ENCODE peak calls at places on chromosomes 3 and 15, in four cellular contexts. One of them, this sample, is unnamed.

GRCh38 chr3:54188176-54188791 is 65.9 kb downstream of the CACNA2D3 start:
- DNase-seq in CD4-positive, alpha-beta T cell: no peak
- DNase-seq in tibial nerve: no peak
- DNase-seq in left lung: peak
- DNase-seq in this sample: peak

GRCh38 chr15:85030301-85031049 is 48.8 kb downstream of the PDE8A start:
- DNase-seq in CD4-positive, alpha-beta T cell: no peak
- DNase-seq in tibial nerve: no peak
- DNase-seq in left lung: no peak
- DNase-seq in this sample: peak

GRCh38 chr3:98612996-98613517 is 19.6 kb upstream of the CPOX start:
- DNase-seq in CD4-positive, alpha-beta T cell: no peak
- DNase-seq in tibial nerve: no peak
- DNase-seq in left lung: peak
- DNase-seq in this sample: no peak

GRCh38 chr3:76943671-76944070 is 96.2 kb upstream of the ROBO2 start:
- DNase-seq in CD4-positive, alpha-beta T cell: no peak
- DNase-seq in tibial nerve: no peak
- DNase-seq in left lung: no peak
- DNase-seq in this sample: no peak

GRCh38 chr3:32780735-32781210 is 37.0 kb upstream of the TRIM71 start:
- DNase-seq in CD4-positive, alpha-beta T cell: peak
- DNase-seq in tibial nerve: no peak
- DNase-seq in left lung: peak
- DNase-seq in this sample: peak

GRCh38 chr15:57427367-57427821 is 51.1 kb downstream of the CGNL1 start:
- DNase-seq in CD4-positive, alpha-beta T cell: no peak
- DNase-seq in tibial nerve: peak
- DNase-seq in left lung: no peak
- DNase-seq in this sample: peak

GRCh38 chr3:16332904-16333426 is 68.0 kb downstream of the OXNAD1 start:
- DNase-seq in CD4-positive, alpha-beta T cell: no peak
- DNase-seq in tibial nerve: no peak
- DNase-seq in left lung: no peak
- DNase-seq in this sample: no peak

GRCh38 chr3:106208979-106209378 is 340.2 kb upstream of the CBLB start:
- DNase-seq in CD4-positive, alpha-beta T cell: no peak
- DNase-seq in tibial nerve: no peak
- DNase-seq in left lung: no peak
- DNase-seq in this sample: peak

GRCh38 chr3:9500108-9501050 is 53.2 kb downstream of the LHFPL4 start:
- DNase-seq in CD4-positive, alpha-beta T cell: peak
- DNase-seq in tibial nerve: no peak
- DNase-seq in left lung: peak
- DNase-seq in this sample: peak

GRCh38 chr3:102553876-102554275 is 119.1 kb downstream of the ZPLD1 start:
- DNase-seq in CD4-positive, alpha-beta T cell: no peak
- DNase-seq in tibial nerve: no peak
- DNase-seq in left lung: no peak
- DNase-seq in this sample: no peak

GRCh38 chr15:72554471-72555425 is 80.6 kb downstream of the ARIH1 start:
- DNase-seq in CD4-positive, alpha-beta T cell: peak
- DNase-seq in tibial nerve: no peak
- DNase-seq in left lung: no peak
- DNase-seq in this sample: peak

GRCh38 chr3:112327371-112327951 is 5.5 kb upstream of the CD200 start:
- DNase-seq in CD4-positive, alpha-beta T cell: no peak
- DNase-seq in tibial nerve: no peak
- DNase-seq in left lung: no peak
- DNase-seq in this sample: peak

GRCh38 chr3:184620101-184620798 is 58.7 kb downstream of the EPHB3 start:
- DNase-seq in CD4-positive, alpha-beta T cell: no peak
- DNase-seq in tibial nerve: no peak
- DNase-seq in left lung: no peak
- DNase-seq in this sample: peak

GRCh38 chr15:50190723-50191122 is 8.7 kb downstream of the SLC27A2 start:
- DNase-seq in CD4-positive, alpha-beta T cell: no peak
- DNase-seq in tibial nerve: no peak
- DNase-seq in left lung: no peak
- DNase-seq in this sample: no peak

GRCh38 chr15:88646951-88647350 is 8.1 kb downstream of the ISG20 start:
- DNase-seq in CD4-positive, alpha-beta T cell: no peak
- DNase-seq in tibial nerve: no peak
- DNase-seq in left lung: no peak
- DNase-seq in this sample: no peak

GRCh38 chr3:136957751-136958288 is at the start of gene IL20RB:
- DNase-seq in CD4-positive, alpha-beta T cell: no peak
- DNase-seq in tibial nerve: peak
- DNase-seq in left lung: no peak
- DNase-seq in this sample: peak

GRCh38 chr15:37095197-37095992 is 5.0 kb downstream of the MEIS2 start:
- DNase-seq in CD4-positive, alpha-beta T cell: no peak
- DNase-seq in tibial nerve: no peak
- DNase-seq in left lung: no peak
- DNase-seq in this sample: no peak

GRCh38 chr3:159783780-159784747 is 204.6 kb upstream of the IL12A start:
- DNase-seq in CD4-positive, alpha-beta T cell: no peak
- DNase-seq in tibial nerve: no peak
- DNase-seq in left lung: no peak
- DNase-seq in this sample: peak

GRCh38 chr3:23877324-23877980 is 39.3 kb downstream of the NKIRAS1 start:
- DNase-seq in CD4-positive, alpha-beta T cell: no peak
- DNase-seq in tibial nerve: no peak
- DNase-seq in left lung: no peak
- DNase-seq in this sample: peak

GRCh38 chr15:83992356-83993031 is 243.1 kb upstream of the GOLGA6L4 start:
- DNase-seq in CD4-positive, alpha-beta T cell: no peak
- DNase-seq in tibial nerve: no peak
- DNase-seq in left lung: no peak
- DNase-seq in this sample: no peak

GRCh38 chr3:48088056-48088748 is 72.0 kb upstream of the MAP4 start:
- DNase-seq in CD4-positive, alpha-beta T cell: no peak
- DNase-seq in tibial nerve: no peak
- DNase-seq in left lung: no peak
- DNase-seq in this sample: peak

GRCh38 chr3:187186801-187187421 is 10.4 kb upstream of the RTP1 start:
- DNase-seq in CD4-positive, alpha-beta T cell: no peak
- DNase-seq in tibial nerve: no peak
- DNase-seq in left lung: peak
- DNase-seq in this sample: peak

GRCh38 chr3:11495948-11496557 is 147.7 kb downstream of the VGLL4 start:
- DNase-seq in CD4-positive, alpha-beta T cell: no peak
- DNase-seq in tibial nerve: no peak
- DNase-seq in left lung: no peak
- DNase-seq in this sample: no peak

GRCh38 chr15:40252438-40253178 is 13.7 kb downstream of the PAK6 start:
- DNase-seq in CD4-positive, alpha-beta T cell: no peak
- DNase-seq in tibial nerve: no peak
- DNase-seq in left lung: peak
- DNase-seq in this sample: no peak

GRCh38 chr3:108287146-108287545 is 9.2 kb upstream of the HHLA2 start:
- DNase-seq in CD4-positive, alpha-beta T cell: no peak
- DNase-seq in tibial nerve: no peak
- DNase-seq in left lung: no peak
- DNase-seq in this sample: no peak

GRCh38 chr3:140050977-140051957 is 116.3 kb downstream of the CLSTN2 start:
- DNase-seq in CD4-positive, alpha-beta T cell: no peak
- DNase-seq in tibial nerve: no peak
- DNase-seq in left lung: no peak
- DNase-seq in this sample: peak

GRCh38 chr15:66881173-66881905 is 179.3 kb downstream of the SMAD6 start:
- DNase-seq in CD4-positive, alpha-beta T cell: no peak
- DNase-seq in tibial nerve: no peak
- DNase-seq in left lung: no peak
- DNase-seq in this sample: no peak

GRCh38 chr15:51624022-51624421 is 1.5 kb upstream of the DMXL2 start:
- DNase-seq in CD4-positive, alpha-beta T cell: no peak
- DNase-seq in tibial nerve: no peak
- DNase-seq in left lung: no peak
- DNase-seq in this sample: no peak

GRCh38 chr15:68389041-68389930 is 42.7 kb downstream of the ITGA11 start:
- DNase-seq in CD4-positive, alpha-beta T cell: no peak
- DNase-seq in tibial nerve: no peak
- DNase-seq in left lung: no peak
- DNase-seq in this sample: no peak

GRCh38 chr3:184574552-184575430 is 13.2 kb downstream of the EPHB3 start:
- DNase-seq in CD4-positive, alpha-beta T cell: no peak
- DNase-seq in tibial nerve: no peak
- DNase-seq in left lung: no peak
- DNase-seq in this sample: no peak

GRCh38 chr15:68418611-68419161 is 13.3 kb downstream of the ITGA11 start:
- DNase-seq in CD4-positive, alpha-beta T cell: no peak
- DNase-seq in tibial nerve: no peak
- DNase-seq in left lung: no peak
- DNase-seq in this sample: peak

GRCh38 chr3:119295816-119296484 is 1.8 kb downstream of the ARHGAP31 start:
- DNase-seq in CD4-positive, alpha-beta T cell: no peak
- DNase-seq in tibial nerve: no peak
- DNase-seq in left lung: no peak
- DNase-seq in this sample: no peak

DNA sequence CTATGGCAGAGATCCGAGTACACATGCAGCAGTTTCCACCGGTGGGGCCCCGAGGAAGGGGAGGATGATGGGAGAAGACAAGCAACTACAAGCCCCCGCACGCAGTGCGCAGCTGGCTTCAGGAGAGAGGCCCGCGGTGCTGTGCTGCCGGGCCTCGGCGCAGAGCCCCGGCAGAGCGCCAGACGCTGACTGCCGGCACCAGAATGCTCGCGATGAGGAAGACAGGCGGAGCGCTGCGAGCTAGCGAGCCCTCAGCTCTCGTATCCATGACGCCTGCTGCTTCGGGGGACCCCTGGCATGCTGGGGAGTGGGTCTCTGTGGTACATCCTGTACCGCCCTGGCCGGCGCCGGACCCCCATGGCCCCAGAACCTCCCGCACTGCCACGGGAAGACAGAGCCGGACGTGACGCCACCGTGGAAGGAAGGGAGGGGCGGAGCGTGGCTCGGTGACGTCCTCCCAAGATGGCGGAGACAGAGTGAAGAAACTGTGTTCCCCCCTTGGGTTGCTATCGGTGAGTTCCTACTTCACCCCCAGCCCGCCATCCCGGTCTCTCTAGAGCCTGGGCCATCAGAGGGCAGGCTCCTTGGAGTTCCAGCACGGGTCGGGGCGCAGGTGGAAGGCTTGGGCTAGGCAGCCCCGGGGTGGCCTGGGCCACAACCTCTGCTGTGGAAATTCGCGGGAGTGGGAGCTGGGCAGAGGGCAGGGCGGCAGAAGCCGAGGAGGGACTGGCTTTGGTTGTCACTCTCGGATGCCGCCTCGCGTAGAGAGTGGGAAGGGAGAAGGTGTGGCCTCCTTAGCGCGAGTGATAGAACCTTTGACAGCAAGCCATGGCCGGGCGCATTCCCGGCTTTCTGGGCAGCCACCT is at the start of gene MYNN:
- DNase-seq in CD4-positive, alpha-beta T cell: peak
- DNase-seq in tibial nerve: peak
- DNase-seq in left lung: peak
- DNase-seq in this sample: peak
- TF ChIP-seq CTCF in CD4-positive, alpha-beta T cell: no peak
- TF ChIP-seq CTCF in tibial nerve: peak
- TF ChIP-seq CTCF in left lung: no peak
- TF ChIP-seq CTCF in this sample: no peak

DNA sequence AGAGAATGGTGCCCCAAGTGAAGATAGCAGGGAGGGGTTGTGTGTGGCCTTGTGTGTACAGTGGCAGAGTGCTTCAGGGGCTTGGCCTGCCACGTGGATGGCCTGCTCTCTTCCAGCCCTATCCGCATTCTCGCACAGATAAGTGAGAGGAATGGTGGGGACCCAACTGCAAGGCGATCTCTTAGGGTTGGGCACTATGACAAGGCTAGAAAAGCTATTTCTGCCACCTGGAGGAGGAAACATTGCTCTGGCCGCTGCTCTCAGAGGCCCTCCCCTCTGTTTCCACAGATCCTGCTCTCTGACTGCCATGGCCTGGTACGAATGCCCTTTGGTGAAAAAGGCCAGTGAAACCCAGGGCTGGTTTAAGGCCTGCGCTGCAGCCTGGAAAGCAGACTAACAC is 20.6 kb downstream of the EEFSEC start:
- DNase-seq in CD4-positive, alpha-beta T cell: no peak
- DNase-seq in tibial nerve: no peak
- DNase-seq in left lung: no peak
- DNase-seq in this sample: no peak
- TF ChIP-seq CTCF in CD4-positive, alpha-beta T cell: no peak
- TF ChIP-seq CTCF in tibial nerve: no peak
- TF ChIP-seq CTCF in left lung: no peak
- TF ChIP-seq CTCF in this sample: no peak

DNA sequence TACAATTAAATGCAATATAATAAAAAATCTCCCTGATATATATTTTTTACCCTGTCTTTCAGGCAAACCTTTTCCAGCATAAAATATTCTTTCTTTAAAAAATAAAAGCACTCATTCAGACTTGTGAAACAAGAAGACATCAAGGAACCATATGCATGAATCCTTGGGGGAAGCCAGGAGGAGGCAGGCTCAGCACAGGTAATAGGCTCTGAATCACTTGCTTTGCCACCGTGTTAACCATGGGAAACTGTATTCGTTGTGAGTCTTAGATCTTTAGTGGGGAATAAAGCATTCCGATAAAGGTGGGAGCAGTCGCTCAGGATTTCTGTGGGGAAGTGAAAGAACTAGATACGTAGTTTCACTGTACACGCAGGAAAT is 42.4 kb downstream of the FBN1 start:
- DNase-seq in CD4-positive, alpha-beta T cell: no peak
- DNase-seq in tibial nerve: no peak
- DNase-seq in left lung: no peak
- DNase-seq in this sample: no peak
- TF ChIP-seq CTCF in CD4-positive, alpha-beta T cell: no peak
- TF ChIP-seq CTCF in tibial nerve: no peak
- TF ChIP-seq CTCF in left lung: no peak
- TF ChIP-seq CTCF in this sample: no peak

GRCh38 chr15:100132309-100132708 is 209.5 kb downstream of the ADAMTS17 start:
- DNase-seq in CD4-positive, alpha-beta T cell: no peak
- DNase-seq in tibial nerve: no peak
- DNase-seq in left lung: no peak
- DNase-seq in this sample: no peak

GRCh38 chr15:100133981-100134711 is 207.6 kb downstream of the ADAMTS17 start:
- DNase-seq in CD4-positive, alpha-beta T cell: no peak
- DNase-seq in tibial nerve: no peak
- DNase-seq in left lung: no peak
- DNase-seq in this sample: no peak

GRCh38 chr15:100131321-100132224 is 210.2 kb downstream of the ADAMTS17 start:
- DNase-seq in CD4-positive, alpha-beta T cell: peak
- DNase-seq in tibial nerve: no peak
- DNase-seq in left lung: no peak
- DNase-seq in this sample: no peak

GRCh38 chr15:100129677-100130076 is 212.1 kb downstream of the ADAMTS17 start:
- DNase-seq in CD4-positive, alpha-beta T cell: no peak
- DNase-seq in tibial nerve: no peak
- DNase-seq in left lung: no peak
- DNase-seq in this sample: no peak

DNA sequence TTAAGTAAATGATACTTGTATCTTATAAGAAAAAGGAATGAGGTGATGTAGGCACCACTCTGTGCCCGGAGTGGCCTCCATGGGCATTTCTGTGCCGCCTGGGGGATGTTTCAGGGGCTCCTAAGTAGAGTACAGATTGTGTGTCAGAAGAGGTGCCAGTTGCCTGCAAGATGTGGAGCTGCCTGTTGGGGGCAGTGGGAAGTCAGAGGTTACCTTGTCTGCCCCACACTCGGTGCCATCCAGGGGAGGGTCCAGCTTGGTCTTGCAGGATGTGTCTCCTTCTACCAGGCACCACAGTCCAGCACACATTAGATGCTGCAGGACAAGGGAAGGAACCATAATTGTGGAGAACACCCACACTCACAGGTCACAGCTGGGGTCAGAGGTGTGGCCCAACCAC is 208.8 kb downstream of the ADAMTS17 start:
- DNase-seq in CD4-positive, alpha-beta T cell: no peak
- DNase-seq in tibial nerve: no peak
- DNase-seq in left lung: no peak
- DNase-seq in this sample: no peak
- TF ChIP-seq CTCF in CD4-positive, alpha-beta T cell: no peak
- TF ChIP-seq CTCF in tibial nerve: no peak
- TF ChIP-seq CTCF in left lung: no peak
- TF ChIP-seq CTCF in this sample: no peak